ENCODE peak calls at places on chromosomes 3 and 15, in seven cellular contexts. H is HepG2, V is GM12891, C is GM12878, Z is K562, K is SK-N-SH, R is H1. U is an unnamed sample.

GRCh38 chr3:144496116-144496835 is 524.7 kb downstream of the DIPK2A start:
- DNase-seq in C (no peak), K (no peak), R (no peak), Z (no peak), V (no peak), H (no peak), U (no peak)

GRCh38 chr3:89025185-89025584 is 82.2 kb upstream of the EPHA3 start:
- DNase-seq in C (no peak), H (no peak), V (no peak), Z (no peak), K (no peak), R (no peak), U (no peak)

GRCh38 chr3:60013241-60013640 is 963.4 kb upstream of the CFAP20DC start:
- DNase-seq in H (no peak), K (no peak), Z (no peak), R (no peak), C (no peak), V (no peak), U (no peak)

GRCh38 chr15:31605467-31605931 is 278.9 kb downstream of the KLF13 start:
- DNase-seq in K (peak; percentile 30), C (no peak), Z (no peak), H (no peak), V (no peak), R (no peak), U (no peak)

GRCh38 chr15:65530318-65531111 is at the start of gene HACD3:
- DNase-seq in C (peak; percentile 21), V (peak; percentile 95), K (peak; percentile 99), R (peak; percentile 44), H (peak; percentile 73), Z (peak; percentile 94), U (peak; percentile 97)

GRCh38 chr3:73080201-73080966 is 18.9 kb downstream of the EBLN2 start:
- DNase-seq in K (no peak), V (no peak), Z (no peak), H (no peak), C (no peak), R (no peak), U (no peak)

GRCh38 chr3:101312545-101312944 is 7.8 kb downstream of the IMPG2 start:
- DNase-seq in C (no peak), R (no peak), H (no peak), Z (no peak), V (no peak), K (no peak), U (no peak)

GRCh38 chr3:8457039-8457438 is 44.6 kb upstream of the LMCD1 start:
- DNase-seq in V (no peak), Z (no peak), H (no peak), K (no peak), C (no peak), R (no peak), U (no peak)

GRCh38 chr3:50136714-50137405 is 18.3 kb upstream of the SEMA3F start:
- DNase-seq in K (peak; percentile 39), H (no peak), V (no peak), R (no peak), Z (no peak), C (no peak), U (no peak)

GRCh38 chr3:37247398-37248114 is 73.2 kb upstream of the LRRFIP2 start:
- DNase-seq in H (no peak), Z (no peak), K (no peak), R (no peak), V (no peak), C (no peak), U (no peak)

GRCh38 chr3:184323696-184324095 is 9.3 kb downstream of the EIF4G1 start:
- DNase-seq in Z (no peak), C (no peak), K (no peak), V (no peak), H (no peak), R (no peak), U (no peak)
- TF ChIP-seq TAF1 in Z (no peak), C (no peak), K (no peak), V (no peak), H (no peak), R (no peak), U (no peak)

GRCh38 chr15:57541805-57542504 is 49.7 kb upstream of the MYZAP start:
- DNase-seq in H (peak; percentile 44), C (no peak), V (peak; percentile 32), R (no peak), Z (peak; percentile 63), K (peak; percentile 68), U (no peak)
- TF ChIP-seq TAF1 in H (no peak), C (no peak), V (no peak), R (no peak), Z (no peak), K (no peak), U (no peak)

DNA sequence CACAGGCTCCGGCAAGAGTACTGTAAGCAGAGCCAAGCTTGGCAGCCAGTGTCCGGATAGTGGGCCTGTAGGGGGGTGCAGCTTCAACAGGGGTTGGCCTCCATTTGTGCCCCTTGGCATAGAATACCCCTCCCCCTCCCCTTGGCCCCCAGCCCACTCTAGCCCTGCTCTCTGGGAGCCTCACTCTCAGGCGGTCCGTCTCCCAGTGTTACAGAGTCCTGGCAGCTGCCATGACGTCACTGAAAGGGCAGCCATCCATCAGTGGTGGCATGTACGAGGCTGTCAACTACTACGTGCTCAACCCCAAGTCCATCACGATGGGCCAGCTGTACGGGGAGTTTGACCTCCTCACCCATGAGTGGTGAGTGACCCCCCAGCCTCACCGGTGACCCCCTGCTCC is 50.4 kb downstream of the DNAH1 start:
- DNase-seq in V (no peak), H (no peak), C (no peak), R (no peak), K (no peak), Z (no peak), U (no peak)
- TF ChIP-seq TAF1 in V (no peak), H (no peak), C (no peak), R (no peak), K (no peak), Z (no peak), U (no peak)

DNA sequence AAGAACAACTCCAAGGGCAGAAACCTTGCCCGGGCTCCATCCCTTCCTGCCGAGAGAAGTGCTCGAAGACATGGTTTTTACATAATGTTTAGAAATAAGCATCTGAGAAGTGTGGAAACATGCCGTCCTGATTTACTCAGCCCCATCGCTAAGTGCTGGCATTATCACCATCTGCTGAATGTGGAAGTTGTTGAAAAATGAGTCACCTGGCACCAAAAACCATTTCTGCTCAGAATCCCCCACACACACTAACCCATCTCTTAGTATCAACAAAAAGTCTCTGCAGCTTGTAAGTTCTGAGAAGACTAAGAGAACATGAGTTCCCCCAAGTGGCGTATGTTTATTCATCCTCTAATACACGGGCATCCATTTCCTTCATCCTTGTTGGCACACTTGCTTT is 51.0 kb upstream of the ARL8B start:
- DNase-seq in C (no peak), H (no peak), Z (no peak), V (no peak), R (no peak), K (no peak), U (no peak)
- TF ChIP-seq TAF1 in C (no peak), H (no peak), Z (no peak), V (no peak), R (no peak), K (no peak), U (no peak)

GRCh38 chr15:37375529-37375928 is 275.2 kb upstream of the MEIS2 start:
- DNase-seq in K (no peak), C (no peak), Z (no peak), V (no peak), H (no peak), R (no peak), U (no peak)
- TF ChIP-seq TAF1 in K (no peak), C (no peak), Z (no peak), V (no peak), H (no peak), R (no peak), U (no peak)